ENCODE peak calls at places on chromosomes 2 and 18, in seven cellular contexts. One of them, this sample, is unnamed.

GRCh38 chr18:5630057-5630765 is 86.4 kb upstream of the EPB41L3 start:
- DNase-seq in Caco-2: peak
- DNase-seq in cardiac muscle cell: peak
- DNase-seq in sigmoid colon: peak
- DNase-seq in A549: peak
- DNase-seq in esophagus squamous epithelium: no peak
- DNase-seq in HCT116: no peak
- DNase-seq in this sample: no peak

GRCh38 chr18:24530630-24531111 is 70.2 kb downstream of the HRH4 start:
- DNase-seq in Caco-2: no peak
- DNase-seq in cardiac muscle cell: no peak
- DNase-seq in sigmoid colon: no peak
- DNase-seq in A549: peak
- DNase-seq in esophagus squamous epithelium: no peak
- DNase-seq in HCT116: peak
- DNase-seq in this sample: peak

GRCh38 chr18:61551586-61551985 is 218.4 kb downstream of the CDH20 start:
- DNase-seq in Caco-2: peak
- DNase-seq in cardiac muscle cell: peak
- DNase-seq in sigmoid colon: no peak
- DNase-seq in A549: peak
- DNase-seq in esophagus squamous epithelium: no peak
- DNase-seq in HCT116: peak
- DNase-seq in this sample: peak

GRCh38 chr18:68244786-68245185 is 470.1 kb downstream of the TMX3 start:
- DNase-seq in Caco-2: no peak
- DNase-seq in cardiac muscle cell: no peak
- DNase-seq in sigmoid colon: no peak
- DNase-seq in A549: no peak
- DNase-seq in esophagus squamous epithelium: no peak
- DNase-seq in HCT116: no peak
- DNase-seq in this sample: no peak

GRCh38 chr2:120656273-120656960 is 79.3 kb upstream of the GLI2 start:
- DNase-seq in Caco-2: no peak
- DNase-seq in cardiac muscle cell: no peak
- DNase-seq in sigmoid colon: no peak
- DNase-seq in A549: no peak
- DNase-seq in esophagus squamous epithelium: no peak
- DNase-seq in HCT116: no peak
- DNase-seq in this sample: no peak

GRCh38 chr2:85902496-85902895 is 13.7 kb upstream of the ST3GAL5 start:
- DNase-seq in Caco-2: no peak
- DNase-seq in cardiac muscle cell: no peak
- DNase-seq in sigmoid colon: no peak
- DNase-seq in A549: no peak
- DNase-seq in esophagus squamous epithelium: no peak
- DNase-seq in HCT116: no peak
- DNase-seq in this sample: no peak

GRCh38 chr2:130928385-130928784 is 91.7 kb downstream of the ARHGEF4 start:
- DNase-seq in Caco-2: no peak
- DNase-seq in cardiac muscle cell: no peak
- DNase-seq in sigmoid colon: no peak
- DNase-seq in A549: no peak
- DNase-seq in esophagus squamous epithelium: no peak
- DNase-seq in HCT116: no peak
- DNase-seq in this sample: no peak

GRCh38 chr18:5036523-5036922 is 160.5 kb downstream of the AKAIN1 start:
- DNase-seq in Caco-2: no peak
- DNase-seq in cardiac muscle cell: no peak
- DNase-seq in sigmoid colon: no peak
- DNase-seq in A549: no peak
- DNase-seq in esophagus squamous epithelium: no peak
- DNase-seq in HCT116: no peak
- DNase-seq in this sample: no peak

GRCh38 chr18:49020621-49021021 is 69.9 kb upstream of the SMAD7 start:
- DNase-seq in Caco-2: no peak
- DNase-seq in cardiac muscle cell: no peak
- DNase-seq in sigmoid colon: no peak
- DNase-seq in A549: no peak
- DNase-seq in esophagus squamous epithelium: no peak
- DNase-seq in HCT116: no peak
- DNase-seq in this sample: no peak

GRCh38 chr2:196074631-196075030 is 6.0 kb upstream of the DNAH7 start:
- DNase-seq in Caco-2: no peak
- DNase-seq in cardiac muscle cell: no peak
- DNase-seq in sigmoid colon: no peak
- DNase-seq in A549: no peak
- DNase-seq in esophagus squamous epithelium: no peak
- DNase-seq in HCT116: no peak
- DNase-seq in this sample: no peak

GRCh38 chr18:28018361-28018760 is 158.6 kb downstream of the CDH2 start:
- DNase-seq in Caco-2: no peak
- DNase-seq in cardiac muscle cell: no peak
- DNase-seq in sigmoid colon: no peak
- DNase-seq in A549: no peak
- DNase-seq in esophagus squamous epithelium: no peak
- DNase-seq in HCT116: no peak
- DNase-seq in this sample: no peak

GRCh38 chr2:95024306-95024880 is 1.1 kb upstream of the MAL start:
- DNase-seq in Caco-2: no peak
- DNase-seq in cardiac muscle cell: no peak
- DNase-seq in sigmoid colon: no peak
- DNase-seq in A549: no peak
- DNase-seq in esophagus squamous epithelium: no peak
- DNase-seq in HCT116: no peak
- DNase-seq in this sample: no peak

GRCh38 chr2:225354281-225354774 is 45.2 kb upstream of the NYAP2 start:
- DNase-seq in Caco-2: no peak
- DNase-seq in cardiac muscle cell: peak
- DNase-seq in sigmoid colon: no peak
- DNase-seq in A549: peak
- DNase-seq in esophagus squamous epithelium: no peak
- DNase-seq in HCT116: peak
- DNase-seq in this sample: no peak

GRCh38 chr2:233867993-233868532 is at the start of gene MSL3B:
- DNase-seq in Caco-2: peak
- DNase-seq in cardiac muscle cell: peak
- DNase-seq in sigmoid colon: no peak
- DNase-seq in A549: peak
- DNase-seq in esophagus squamous epithelium: no peak
- DNase-seq in HCT116: peak
- DNase-seq in this sample: peak

GRCh38 chr2:66929632-66930385 is 467.3 kb upstream of the ETAA1 start:
- DNase-seq in Caco-2: no peak
- DNase-seq in cardiac muscle cell: peak
- DNase-seq in sigmoid colon: peak
- DNase-seq in A549: no peak
- DNase-seq in esophagus squamous epithelium: no peak
- DNase-seq in HCT116: no peak
- DNase-seq in this sample: peak

GRCh38 chr2:96867756-96868554 is 1.9 kb downstream of the SEMA4C start:
- DNase-seq in Caco-2: no peak
- DNase-seq in cardiac muscle cell: no peak
- DNase-seq in sigmoid colon: peak
- DNase-seq in A549: no peak
- DNase-seq in esophagus squamous epithelium: no peak
- DNase-seq in HCT116: no peak
- DNase-seq in this sample: no peak

GRCh38 chr18:23133860-23134779 is 1.2 kb upstream of the CABLES1 start:
- DNase-seq in Caco-2: peak
- DNase-seq in cardiac muscle cell: peak
- DNase-seq in sigmoid colon: no peak
- DNase-seq in A549: peak
- DNase-seq in esophagus squamous epithelium: no peak
- DNase-seq in HCT116: peak
- DNase-seq in this sample: peak

GRCh38 chr2:85577386-85578242 is at the start of gene VAMP8:
- DNase-seq in Caco-2: peak
- DNase-seq in cardiac muscle cell: no peak
- DNase-seq in sigmoid colon: no peak
- DNase-seq in A549: peak
- DNase-seq in esophagus squamous epithelium: no peak
- DNase-seq in HCT116: peak
- DNase-seq in this sample: peak

GRCh38 chr2:221285156-221285555 is 286.9 kb downstream of the EPHA4 start:
- DNase-seq in Caco-2: no peak
- DNase-seq in cardiac muscle cell: no peak
- DNase-seq in sigmoid colon: no peak
- DNase-seq in A549: no peak
- DNase-seq in esophagus squamous epithelium: no peak
- DNase-seq in HCT116: no peak
- DNase-seq in this sample: no peak

GRCh38 chr18:56097561-56098095 is 509.6 kb upstream of the TCF4 start:
- DNase-seq in Caco-2: no peak
- DNase-seq in cardiac muscle cell: no peak
- DNase-seq in sigmoid colon: no peak
- DNase-seq in A549: no peak
- DNase-seq in esophagus squamous epithelium: no peak
- DNase-seq in HCT116: no peak
- DNase-seq in this sample: no peak

GRCh38 chr2:240795468-240795867 is 24.6 kb downstream of the KIF1A start:
- DNase-seq in Caco-2: no peak
- DNase-seq in cardiac muscle cell: no peak
- DNase-seq in sigmoid colon: peak
- DNase-seq in A549: no peak
- DNase-seq in esophagus squamous epithelium: no peak
- DNase-seq in HCT116: no peak
- DNase-seq in this sample: no peak

GRCh38 chr2:207182916-207183315 is 17.2 kb upstream of the KLF7 start:
- DNase-seq in Caco-2: no peak
- DNase-seq in cardiac muscle cell: no peak
- DNase-seq in sigmoid colon: no peak
- DNase-seq in A549: no peak
- DNase-seq in esophagus squamous epithelium: no peak
- DNase-seq in HCT116: no peak
- DNase-seq in this sample: no peak

DNA sequence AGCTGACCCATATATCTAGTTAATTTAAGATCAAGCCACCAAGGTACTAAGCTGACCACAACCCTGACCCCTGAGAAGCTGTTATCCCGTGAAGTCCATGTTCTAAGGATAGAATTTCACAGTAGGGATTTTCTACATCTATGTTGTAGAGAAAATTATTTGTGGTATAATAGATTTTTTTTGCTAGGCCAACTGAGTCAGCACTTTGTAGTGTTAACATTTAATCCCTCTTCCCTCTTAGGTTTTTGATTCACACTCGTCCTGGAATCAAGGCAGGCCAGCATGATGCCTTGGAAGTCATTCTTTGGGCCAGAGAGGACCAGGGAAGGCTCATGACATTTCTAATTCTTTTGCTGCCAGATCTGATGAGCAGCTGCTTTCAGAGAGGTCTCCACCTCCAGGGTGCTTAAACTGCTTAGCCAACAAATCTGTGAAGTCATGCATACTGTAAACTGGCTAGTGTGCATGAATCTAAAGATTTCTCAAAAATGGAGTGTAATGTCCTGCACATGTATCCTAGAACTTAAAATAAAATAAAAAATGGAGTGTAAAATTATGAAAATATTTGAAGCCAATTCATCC is 102.5 kb downstream of the RBM43 start:
- DNase-seq in Caco-2: no peak
- DNase-seq in cardiac muscle cell: no peak
- DNase-seq in sigmoid colon: no peak
- DNase-seq in A549: no peak
- DNase-seq in esophagus squamous epithelium: no peak
- DNase-seq in HCT116: no peak
- DNase-seq in this sample: no peak
- TF ChIP-seq CTCF in Caco-2: no peak
- TF ChIP-seq CTCF in cardiac muscle cell: no peak
- TF ChIP-seq CTCF in sigmoid colon: no peak
- TF ChIP-seq CTCF in A549: no peak
- TF ChIP-seq CTCF in esophagus squamous epithelium: no peak
- TF ChIP-seq CTCF in HCT116: no peak
- TF ChIP-seq CTCF in this sample: no peak

DNA sequence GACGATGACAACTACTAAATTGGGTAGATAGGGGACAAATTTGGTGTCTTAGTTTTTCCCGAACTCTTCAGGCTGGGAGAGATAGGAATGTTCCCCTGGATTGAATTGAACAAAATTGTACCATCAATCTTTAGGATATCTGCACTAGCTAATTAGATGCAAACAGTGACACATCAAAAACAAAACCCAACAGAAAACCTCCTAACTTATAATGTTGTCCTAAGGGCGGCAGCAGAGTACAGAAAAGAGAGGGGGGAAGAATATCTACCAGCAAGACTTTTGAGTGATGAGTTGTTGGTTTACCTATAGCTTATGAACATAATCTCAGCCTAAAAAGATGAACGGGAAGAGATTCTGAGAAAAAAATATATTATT is 342.9 kb downstream of the INSIG2 start:
- DNase-seq in Caco-2: no peak
- DNase-seq in cardiac muscle cell: peak
- DNase-seq in sigmoid colon: no peak
- DNase-seq in A549: peak
- DNase-seq in esophagus squamous epithelium: no peak
- DNase-seq in HCT116: no peak
- DNase-seq in this sample: peak
- TF ChIP-seq CTCF in Caco-2: no peak
- TF ChIP-seq CTCF in cardiac muscle cell: peak
- TF ChIP-seq CTCF in sigmoid colon: no peak
- TF ChIP-seq CTCF in A549: peak
- TF ChIP-seq CTCF in esophagus squamous epithelium: no peak
- TF ChIP-seq CTCF in HCT116: peak
- TF ChIP-seq CTCF in this sample: no peak

DNA sequence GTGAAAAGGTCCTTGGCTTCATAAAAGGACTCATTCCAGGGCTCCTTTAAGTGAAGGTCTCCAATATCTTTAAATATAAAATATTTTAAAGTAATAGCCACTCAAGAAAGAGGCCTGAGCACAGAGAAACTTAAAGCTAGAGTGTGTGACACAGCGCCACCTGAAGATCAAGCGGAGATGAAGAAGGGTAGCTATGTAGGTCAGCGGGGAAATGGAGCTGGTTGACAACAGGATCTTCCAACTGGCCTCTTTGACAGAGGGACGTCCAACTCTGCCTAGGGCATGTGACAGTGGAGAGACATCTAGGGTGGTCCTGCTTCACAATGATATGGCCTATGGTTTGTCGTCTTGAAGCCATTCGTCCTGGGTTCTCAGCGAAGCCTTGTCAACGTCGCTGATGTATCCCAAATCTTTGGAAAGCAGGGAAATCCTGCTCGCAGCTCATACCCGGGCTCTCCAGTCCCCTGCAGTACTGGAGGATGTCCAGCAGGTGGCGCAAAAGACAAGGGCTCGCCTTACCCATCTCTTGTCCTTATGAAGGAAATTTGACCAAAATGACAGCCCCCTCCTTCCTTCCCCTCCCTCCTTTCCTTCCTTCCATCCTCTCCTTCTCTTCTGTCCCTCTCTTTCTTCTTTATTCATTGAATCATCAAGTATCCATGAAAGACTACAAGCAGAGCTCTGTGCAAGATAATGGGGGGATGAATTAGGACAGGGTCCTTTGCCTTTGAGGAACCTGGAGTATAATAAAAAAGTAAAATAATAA is 59.6 kb downstream of the LONRF2 start:
- DNase-seq in Caco-2: peak
- DNase-seq in cardiac muscle cell: peak
- DNase-seq in sigmoid colon: peak
- DNase-seq in A549: peak
- DNase-seq in esophagus squamous epithelium: no peak
- DNase-seq in HCT116: peak
- DNase-seq in this sample: peak
- TF ChIP-seq CTCF in Caco-2: peak
- TF ChIP-seq CTCF in cardiac muscle cell: peak
- TF ChIP-seq CTCF in sigmoid colon: peak
- TF ChIP-seq CTCF in A549: peak
- TF ChIP-seq CTCF in esophagus squamous epithelium: peak
- TF ChIP-seq CTCF in HCT116: peak
- TF ChIP-seq CTCF in this sample: peak

GRCh38 chr2:36058953-36059352 is 296.6 kb upstream of the CRIM1 start:
- DNase-seq in Caco-2: no peak
- DNase-seq in cardiac muscle cell: no peak
- DNase-seq in sigmoid colon: no peak
- DNase-seq in A549: no peak
- DNase-seq in esophagus squamous epithelium: no peak
- DNase-seq in HCT116: no peak
- DNase-seq in this sample: no peak
- TF ChIP-seq CTCF in Caco-2: no peak
- TF ChIP-seq CTCF in cardiac muscle cell: no peak
- TF ChIP-seq CTCF in sigmoid colon: no peak
- TF ChIP-seq CTCF in A549: no peak
- TF ChIP-seq CTCF in esophagus squamous epithelium: no peak
- TF ChIP-seq CTCF in HCT116: no peak
- TF ChIP-seq CTCF in this sample: no peak

This sample was measured in Calu3.